ENCODE peak calls at places on chromosome 13, in four cellular contexts. One of them, this sample, is unnamed.

GRCh38 chr13:46146898-46147297 is 35.1 kb downstream of the LCP1 start:
- DNase-seq in T follicular helper cell: no peak
- DNase-seq in NCI-H1105 treated with DMSO at 0.1 percent for 48 hours: peak
- DNase-seq in stimulated activated CD4-positive, alpha-beta T cell treated with anti-CD3 and anti-CD28 coated beads, TNF-alpha, amount 100 ng/mL, for 48 hours: no peak
- DNase-seq in this sample: no peak

GRCh38 chr13:44317752-44318550 is 55.7 kb upstream of the SERP2 start:
- DNase-seq in NCI-H1105 treated with DMSO at 0.1 percent for 48 hours: peak
- DNase-seq in T follicular helper cell: no peak
- DNase-seq in stimulated activated CD4-positive, alpha-beta T cell treated with anti-CD3 and anti-CD28 coated beads, TNF-alpha, amount 100 ng/mL, for 48 hours: no peak
- DNase-seq in this sample: no peak

GRCh38 chr13:113404723-113405471 is 41.0 kb upstream of the GRTP1 start:
- DNase-seq in NCI-H1105 treated with DMSO at 0.1 percent for 48 hours: peak
- DNase-seq in stimulated activated CD4-positive, alpha-beta T cell treated with anti-CD3 and anti-CD28 coated beads, TNF-alpha, amount 100 ng/mL, for 48 hours: no peak
- DNase-seq in T follicular helper cell: no peak
- DNase-seq in this sample: no peak

GRCh38 chr13:25232937-25233515 is 54.3 kb downstream of the MTMR6 start:
- DNase-seq in T follicular helper cell: no peak
- DNase-seq in stimulated activated CD4-positive, alpha-beta T cell treated with anti-CD3 and anti-CD28 coated beads, TNF-alpha, amount 100 ng/mL, for 48 hours: no peak
- DNase-seq in NCI-H1105 treated with DMSO at 0.1 percent for 48 hours: peak
- DNase-seq in this sample: no peak

GRCh38 chr13:40433577-40433976 is 232.9 kb downstream of the FOXO1 start:
- DNase-seq in stimulated activated CD4-positive, alpha-beta T cell treated with anti-CD3 and anti-CD28 coated beads, TNF-alpha, amount 100 ng/mL, for 48 hours: no peak
- DNase-seq in T follicular helper cell: peak
- DNase-seq in NCI-H1105 treated with DMSO at 0.1 percent for 48 hours: no peak
- DNase-seq in this sample: peak

GRCh38 chr13:77925616-77926015 is 7.0 kb upstream of the EDNRB start:
- DNase-seq in stimulated activated CD4-positive, alpha-beta T cell treated with anti-CD3 and anti-CD28 coated beads, TNF-alpha, amount 100 ng/mL, for 48 hours: no peak
- DNase-seq in NCI-H1105 treated with DMSO at 0.1 percent for 48 hours: no peak
- DNase-seq in T follicular helper cell: no peak
- DNase-seq in this sample: no peak

GRCh38 chr13:32032780-32033179 is 1.2 kb downstream of the FRY start:
- DNase-seq in T follicular helper cell: no peak
- DNase-seq in stimulated activated CD4-positive, alpha-beta T cell treated with anti-CD3 and anti-CD28 coated beads, TNF-alpha, amount 100 ng/mL, for 48 hours: no peak
- DNase-seq in NCI-H1105 treated with DMSO at 0.1 percent for 48 hours: no peak
- DNase-seq in this sample: no peak

GRCh38 chr13:94176576-94176975 is 302.9 kb downstream of the DCT start:
- DNase-seq in stimulated activated CD4-positive, alpha-beta T cell treated with anti-CD3 and anti-CD28 coated beads, TNF-alpha, amount 100 ng/mL, for 48 hours: no peak
- DNase-seq in NCI-H1105 treated with DMSO at 0.1 percent for 48 hours: no peak
- DNase-seq in T follicular helper cell: no peak
- DNase-seq in this sample: no peak

GRCh38 chr13:95181586-95181985 is 119.7 kb downstream of the ABCC4 start:
- DNase-seq in T follicular helper cell: no peak
- DNase-seq in NCI-H1105 treated with DMSO at 0.1 percent for 48 hours: no peak
- DNase-seq in stimulated activated CD4-positive, alpha-beta T cell treated with anti-CD3 and anti-CD28 coated beads, TNF-alpha, amount 100 ng/mL, for 48 hours: no peak
- DNase-seq in this sample: no peak

GRCh38 chr13:90414691-90415596 is 932.5 kb upstream of the MIR17HG start:
- DNase-seq in NCI-H1105 treated with DMSO at 0.1 percent for 48 hours: no peak
- DNase-seq in stimulated activated CD4-positive, alpha-beta T cell treated with anti-CD3 and anti-CD28 coated beads, TNF-alpha, amount 100 ng/mL, for 48 hours: no peak
- DNase-seq in T follicular helper cell: no peak
- DNase-seq in this sample: no peak

GRCh38 chr13:28494861-28495585 is at the start of gene FLT1:
- DNase-seq in stimulated activated CD4-positive, alpha-beta T cell treated with anti-CD3 and anti-CD28 coated beads, TNF-alpha, amount 100 ng/mL, for 48 hours: no peak
- DNase-seq in T follicular helper cell: no peak
- DNase-seq in NCI-H1105 treated with DMSO at 0.1 percent for 48 hours: peak
- DNase-seq in this sample: peak

GRCh38 chr13:52130641-52131040 is 1.8 kb upstream of the NEK5 start:
- DNase-seq in T follicular helper cell: no peak
- DNase-seq in NCI-H1105 treated with DMSO at 0.1 percent for 48 hours: no peak
- DNase-seq in stimulated activated CD4-positive, alpha-beta T cell treated with anti-CD3 and anti-CD28 coated beads, TNF-alpha, amount 100 ng/mL, for 48 hours: no peak
- DNase-seq in this sample: no peak